ENCODE peak calls at places on chromosomes 6 and 20, in ten cellular contexts. R is GM13977, X is PC-9, A is stromal cell of bone marrow, P is hippocampal formation, H is HCEC 1CT, G is NCI-H524 treated with DMSO at 0.1 percent for 48 hours, I is uterus, W is HAP-1, K is GM12865. Z is an unnamed sample.

GRCh38 chr6:33123732-33124524 is 48.1 kb downstream of the HLA-DPB1 start:
- DNase-seq in I (no peak), H (peak; percentile 27), A (peak; percentile 34), P (no peak), R (no peak), K (peak; percentile 53), W (peak; percentile 79), G (no peak), X (peak; percentile 42), Z (no peak)

GRCh38 chr6:21914121-21914973 is 320.8 kb downstream of the SOX4 start:
- DNase-seq in W (no peak), A (no peak), K (no peak), R (peak; percentile 20), G (no peak), P (no peak), X (no peak), H (no peak), I (peak; percentile 53), Z (peak; percentile 6)

GRCh38 chr6:44920952-44921491 is 407.1 kb upstream of the RUNX2 start:
- DNase-seq in X (no peak), P (no peak), G (no peak), I (no peak), A (no peak), R (no peak), H (no peak), W (no peak), K (no peak), Z (no peak)

GRCh38 chr6:136866872-136867416 is 44.6 kb downstream of the PEX7 start:
- DNase-seq in W (no peak), G (no peak), X (no peak), P (no peak), R (no peak), H (peak; percentile 15), K (no peak), A (peak; percentile 36), I (no peak), Z (no peak)

GRCh38 chr6:25279748-25280616 is 808 bp downstream of the CARMIL1 start:
- DNase-seq in H (no peak), K (peak; percentile 33), I (peak; percentile 37), R (peak; percentile 60), W (peak; percentile 32), A (no peak), G (no peak), P (no peak), X (peak; percentile 41), Z (no peak)

GRCh38 chr20:10622657-10623418 is 51.0 kb downstream of the JAG1 start:
- DNase-seq in R (no peak), A (peak; percentile 93), G (no peak), W (no peak), I (peak; percentile 66), K (no peak), H (peak; percentile 21), X (no peak), P (no peak), Z (no peak)

GRCh38 chr6:9699890-9700289 is 715.0 kb downstream of the TFAP2A start:
- DNase-seq in K (peak; percentile 48), G (peak; percentile 97), R (no peak), A (no peak), X (no peak), W (no peak), I (no peak), P (no peak), H (no peak), Z (no peak)

GRCh38 chr20:64212750-64213149 is 42.8 kb upstream of the PCMTD2 start:
- DNase-seq in R (no peak), A (peak; percentile 47), I (peak; percentile 57), G (no peak), H (peak; percentile 46), P (no peak), K (no peak), W (no peak), X (no peak), Z (no peak)

GRCh38 chr20:8205996-8206395 is 73.9 kb downstream of the PLCB1 start:
- DNase-seq in A (no peak), H (no peak), P (no peak), I (no peak), X (peak; percentile 64), W (no peak), K (no peak), R (no peak), G (no peak), Z (no peak)

GRCh38 chr6:18281564-18281963 is 17.2 kb upstream of the DEK start:
- DNase-seq in X (no peak), I (no peak), H (no peak), R (no peak), P (no peak), K (no peak), A (no peak), G (no peak), W (no peak), Z (no peak)

GRCh38 chr6:164887660-164888059 is 421.7 kb downstream of the C6orf118 start:
- DNase-seq in K (no peak), A (no peak), W (peak; percentile 5), I (no peak), X (no peak), P (no peak), H (no peak), R (no peak), G (no peak), Z (no peak)

GRCh38 chr20:10558635-10559187 is 115.1 kb downstream of the JAG1 start:
- DNase-seq in I (no peak), X (peak; percentile 70), A (peak; percentile 54), P (no peak), K (peak; percentile 84), G (no peak), W (no peak), R (peak; percentile 47), H (peak; percentile 96), Z (no peak)

Z was measured in T-cell.